ENCODE peak calls at places on chromosome 21, in eight cellular contexts. W is body of pancreas, B is mammary epithelial cell, G is tibial artery, Z is GM06990, P is stomach, H is brain microvascular endothelial cell, F is DND-41. X is an unnamed sample.

GRCh38 chr21:35197191-35197590 is 148.1 kb upstream of the RUNX1 start:
- DNase-seq in F (no peak), B (no peak), H (no peak), G (no peak), W (no peak), Z (no peak), P (no peak), X (peak; percentile 56)

GRCh38 chr21:38303300-38303699 is 46.5 kb downstream of the KCNJ15 start:
- DNase-seq in Z (no peak), F (no peak), G (peak; percentile 93), W (no peak), P (no peak), H (peak; percentile 82), B (peak; percentile 90), X (peak; percentile 86)

GRCh38 chr21:34120867-34121266 is 47.5 kb downstream of the MRPS6 start:
- DNase-seq in G (no peak), F (no peak), B (no peak), Z (no peak), H (no peak), P (no peak), W (no peak), X (no peak)

GRCh38 chr21:39633043-39633442 is 20.3 kb downstream of the B3GALT5 start:
- DNase-seq in Z (no peak), H (peak; percentile 36), B (peak; percentile 27), G (no peak), P (no peak), W (no peak), F (no peak), X (peak; percentile 66)

GRCh38 chr21:38267991-38268858 is 11.4 kb downstream of the KCNJ15 start:
- DNase-seq in B (peak; percentile 76), Z (peak; percentile 38), W (no peak), P (no peak), F (no peak), G (no peak), H (no peak), X (peak; percentile 91)

GRCh38 chr21:43289966-43290365 is 121.2 kb downstream of the CRYAA start:
- DNase-seq in W (no peak), B (no peak), P (no peak), G (no peak), H (no peak), Z (no peak), F (no peak), X (no peak)

GRCh38 chr21:34950980-34951379 is 98.1 kb downstream of the RUNX1 start:
- DNase-seq in F (no peak), B (no peak), G (no peak), W (no peak), P (no peak), Z (no peak), H (no peak), X (no peak)

GRCh38 chr21:37654596-37654995 is 261.7 kb downstream of the KCNJ6 start:
- DNase-seq in H (no peak), Z (no peak), W (no peak), P (no peak), G (no peak), F (no peak), B (no peak), X (no peak)

GRCh38 chr21:45496151-45496967 is 45.9 kb downstream of the SLC19A1 start:
- DNase-seq in G (no peak), P (no peak), Z (no peak), F (no peak), W (no peak), H (no peak), B (no peak), X (no peak)

GRCh38 chr21:35189077-35189863 is 140.2 kb upstream of the RUNX1 start:
- DNase-seq in B (peak; percentile 20), H (peak; percentile 45), Z (peak; percentile 66), G (no peak), F (peak; percentile 47), P (no peak), W (no peak), X (no peak)

GRCh38 chr21:15682182-15682895 is 47.4 kb upstream of the USP25 start:
- DNase-seq in H (peak; percentile 36), G (no peak), P (no peak), Z (no peak), W (no peak), B (peak; percentile 49), F (peak; percentile 11), X (peak; percentile 71)

GRCh38 chr21:16460936-16461335 is 731.2 kb downstream of the USP25 start:
- DNase-seq in F (no peak), B (no peak), G (no peak), P (no peak), H (no peak), W (no peak), Z (no peak), X (no peak)

GRCh38 chr21:33971492-33972013 is 55.9 kb upstream of the ATP5PO start:
- DNase-seq in F (no peak), H (peak; percentile 23), P (no peak), Z (no peak), W (no peak), G (no peak), B (peak; percentile 86), X (peak; percentile 95)

GRCh38 chr21:46317710-46318463 is 5.8 kb downstream of the C21orf58 start:
- DNase-seq in B (no peak), Z (no peak), F (no peak), H (no peak), P (no peak), G (no peak), W (peak; percentile 57), X (no peak)

GRCh38 chr21:15731243-15731613 is 1.4 kb downstream of the USP25 start:
- DNase-seq in P (no peak), W (no peak), G (no peak), Z (no peak), H (no peak), B (peak; percentile 51), F (no peak), X (peak; percentile 75)

GRCh38 chr21:34736116-34736870 is 67.5 kb downstream of the CLIC6 start:
- DNase-seq in P (no peak), B (no peak), H (peak; percentile 24), W (no peak), G (no peak), Z (no peak), F (no peak), X (no peak)

GRCh38 chr21:43312751-43313169 is 114.2 kb downstream of the SIK1 start:
- DNase-seq in H (no peak), B (no peak), Z (no peak), P (peak; percentile 81), F (no peak), W (no peak), G (no peak), X (no peak)

GRCh38 chr21:36693144-36694040 is 5.5 kb upstream of the SIM2 start:
- DNase-seq in F (no peak), Z (no peak), H (no peak), W (no peak), B (no peak), P (no peak), G (no peak), X (no peak)

GRCh38 chr21:33761104-33762036 is 119.1 kb downstream of the ITSN1 start:
- DNase-seq in B (peak; percentile 81), H (peak; percentile 95), G (peak; percentile 31), Z (no peak), P (no peak), W (no peak), F (no peak), X (peak; percentile 95)

GRCh38 chr21:40466893-40467483 is 380.0 kb downstream of the DSCAM start:
- DNase-seq in W (peak; percentile 14), H (no peak), G (no peak), B (peak; percentile 8), P (no peak), Z (no peak), F (no peak), X (peak; percentile 44)

GRCh38 chr21:46127239-46128105 is 27.9 kb downstream of the FTCD start:
- DNase-seq in H (no peak), B (no peak), F (no peak), G (peak; percentile 19), W (peak; percentile 7), P (no peak), Z (no peak), X (no peak)

GRCh38 chr21:44294391-44295162 is 5.3 kb upstream of the PFKL start:
- DNase-seq in G (peak; percentile 51), F (no peak), H (peak; percentile 40), Z (no peak), B (no peak), W (peak; percentile 46), P (peak; percentile 34), X (no peak)

GRCh38 chr21:40049031-40049958 is 182.1 kb downstream of the PCP4 start:
- DNase-seq in P (no peak), B (peak; percentile 70), W (no peak), Z (no peak), H (no peak), G (peak; percentile 44), F (no peak), X (peak; percentile 62)

GRCh38 chr21:41857771-41858300 is 21.3 kb downstream of the PRDM15 start:
- DNase-seq in B (no peak), H (no peak), W (no peak), G (no peak), F (no peak), P (no peak), Z (no peak), X (no peak)
- H3K36me3 ChIP-seq in B (peaks cover 2% of the 10 kb centered on the region), H (peaks cover 12% of the 10 kb centered on the region), W (peaks cover 4% of the 10 kb centered on the region), G (peaks cover 45% of the 10 kb centered on the region), F (peaks cover 63% of the 10 kb centered on the region), P (peaks cover 69% of the 10 kb centered on the region), Z (peaks cover 37% of the 10 kb centered on the region), X (peaks cover 18% of the 10 kb centered on the region)

DNA sequence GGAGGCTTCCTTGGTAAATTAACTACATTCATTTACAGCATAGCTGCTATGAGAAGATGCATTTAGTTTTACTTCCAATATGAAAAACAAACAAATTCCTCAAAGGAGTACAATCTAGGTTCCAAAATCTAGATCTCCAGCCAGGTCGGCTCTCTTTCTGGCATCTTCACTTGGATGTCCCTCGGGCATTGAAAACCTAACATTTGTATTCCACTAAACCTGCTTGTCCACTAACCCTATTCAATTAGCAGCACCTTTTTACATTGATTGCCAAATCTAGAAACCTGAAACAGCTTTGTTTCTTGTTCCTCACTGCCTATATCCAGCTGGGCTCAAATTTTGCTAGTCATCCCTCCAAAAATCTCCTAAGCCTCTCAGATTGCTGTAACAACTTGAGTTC is 14.3 kb upstream of the CXADR start:
- DNase-seq in Z (no peak), F (no peak), H (no peak), W (no peak), P (no peak), B (no peak), G (no peak), X (no peak)
- H3K36me3 ChIP-seq in Z (no peaks in the 10 kb centered on the region), F (no peaks in the 10 kb centered on the region), H (no peaks in the 10 kb centered on the region), W (no peaks in the 10 kb centered on the region), P (no peaks in the 10 kb centered on the region), B (no peaks in the 10 kb centered on the region), G (no peaks in the 10 kb centered on the region), X (no peaks in the 10 kb centered on the region)

GRCh38 chr21:26840912-26841311 is 4.3 kb downstream of the ADAMTS1 start:
- DNase-seq in Z (no peak), B (peak; percentile 93), P (no peak), H (peak; percentile 38), G (peak; percentile 57), F (peak; percentile 29), W (peak; percentile 44), X (peak; percentile 92)
- H3K36me3 ChIP-seq in Z (no peaks in the 10 kb centered on the region), B (peaks cover 32% of the 10 kb centered on the region), P (peaks cover 64% of the 10 kb centered on the region), H (peaks cover 36% of the 10 kb centered on the region), G (peaks cover 65% of the 10 kb centered on the region), F (no peaks in the 10 kb centered on the region), W (peaks cover 7% of the 10 kb centered on the region), X (peaks cover 10% of the 10 kb centered on the region)

DNA sequence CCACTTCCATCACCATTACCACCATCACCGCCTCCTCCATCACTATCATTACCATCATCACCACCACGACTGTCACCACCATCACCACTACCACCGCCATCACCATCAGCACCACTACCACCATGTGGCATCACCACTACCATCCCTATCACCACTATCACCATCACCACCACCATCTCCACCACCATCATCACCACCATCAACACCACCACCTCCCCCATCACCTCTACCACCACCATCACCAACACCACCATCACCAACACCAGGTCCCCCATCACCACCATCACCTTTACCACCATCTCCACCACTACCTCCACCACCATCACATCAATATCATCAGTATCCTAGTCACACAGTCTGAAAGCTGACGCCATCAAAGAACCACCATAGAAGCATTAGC is 39.9 kb upstream of the RIPK4 start:
- DNase-seq in G (no peak), Z (no peak), P (no peak), F (no peak), H (no peak), W (no peak), B (no peak), X (no peak)
- H3K36me3 ChIP-seq in G (peaks cover 19% of the 10 kb centered on the region), Z (peaks cover 32% of the 10 kb centered on the region), P (peaks cover 57% of the 10 kb centered on the region), F (peaks cover 75% of the 10 kb centered on the region), H (peaks cover 9% of the 10 kb centered on the region), W (peaks cover 6% of the 10 kb centered on the region), B (peaks cover 2% of the 10 kb centered on the region), X (peaks cover 16% of the 10 kb centered on the region)